ENCODE peak calls at places on chromosomes 1 and 21, in five cellular contexts. M, T, H, K and A are unnamed samples.

GRCh38 chr1:158155673-158156072 is 25.0 kb upstream of the CD1D start:
- DNase-seq in M (no peak), T (no peak), H (no peak), K (no peak), A (no peak)

GRCh38 chr21:40685121-40685630 is 161.8 kb downstream of the DSCAM start:
- DNase-seq in M (no peak), T (peak), H (no peak), K (no peak), A (no peak)

GRCh38 chr1:86138746-86139145 is 17.8 kb downstream of the COL24A1 start:
- DNase-seq in M (no peak), T (no peak), H (no peak), K (no peak), A (no peak)

GRCh38 chr1:183403386-183403957 is 14.7 kb downstream of the NMNAT2 start:
- DNase-seq in M (no peak), T (no peak), H (no peak), K (peak), A (no peak)

GRCh38 chr1:91582431-91582921 is 81.8 kb downstream of the CDC7 start:
- DNase-seq in M (peak), T (peak), H (peak), K (no peak), A (no peak)

GRCh38 chr1:69535490-69535889 is 32.2 kb upstream of the LRRC7 start:
- DNase-seq in M (no peak), T (no peak), H (no peak), K (no peak), A (peak)

GRCh38 chr1:63713627-63714481 is 60.0 kb upstream of the ROR1 start:
- DNase-seq in M (peak), T (peak), H (peak), K (peak), A (no peak)

GRCh38 chr1:37497832-37498231 is 16.7 kb downstream of the MEAF6 start:
- DNase-seq in M (no peak), T (peak), H (no peak), K (no peak), A (no peak)

GRCh38 chr1:164320780-164321683 is 238.0 kb upstream of the PBX1 start:
- DNase-seq in M (peak), T (peak), H (no peak), K (peak), A (peak)

GRCh38 chr1:33292726-33293340 is 28.1 kb downstream of the A3GALT2 start:
- DNase-seq in M (no peak), T (no peak), H (no peak), K (no peak), A (no peak)

GRCh38 chr21:34744801-34745200 is 76.0 kb downstream of the CLIC6 start:
- DNase-seq in M (no peak), T (no peak), H (no peak), K (no peak), A (no peak)

GRCh38 chr1:41739061-41739955 is 179.4 kb downstream of the HIVEP3 start:
- DNase-seq in M (peak), T (peak), H (no peak), K (no peak), A (no peak)

GRCh38 chr1:203306970-203307541 is 1.7 kb downstream of the BTG2 start:
- DNase-seq in M (no peak), T (no peak), H (no peak), K (no peak), A (peak)